ENCODE peak calls at places on chromosomes 3 and 15, in nine cellular contexts. D, N, V, E, H, P, G, J and A are unnamed samples.

GRCh38 chr3:127166501-127167065 is 26.3 kb upstream of the PRR23E start:
- DNase-seq in D (no peak), N (no peak), V (no peak), E (no peak), H (no peak), P (no peak), G (no peak), J (no peak), A (no peak)

GRCh38 chr3:186931487-186932280 is 1.4 kb downstream of the ST6GAL1 start:
- DNase-seq in D (no peak), N (peak), V (peak), E (peak), H (no peak), P (peak), G (no peak), J (peak), A (peak)

GRCh38 chr3:2657971-2658370 is 452.2 kb downstream of the IL5RA start:
- DNase-seq in D (no peak), N (no peak), V (no peak), E (no peak), H (no peak), P (no peak), G (no peak), J (no peak), A (no peak)

GRCh38 chr3:116318370-116318769 is 126.9 kb downstream of the LSAMP start:
- DNase-seq in D (no peak), N (no peak), V (no peak), E (no peak), H (no peak), P (no peak), G (no peak), J (no peak), A (no peak)

GRCh38 chr3:79018671-79019136 is 749.1 kb downstream of the ROBO1 start:
- DNase-seq in D (peak), N (peak), V (peak), E (peak), H (no peak), P (peak), G (peak), J (peak), A (no peak)

GRCh38 chr15:25862469-25863066 is 559 bp downstream of the ATP10A start:
- DNase-seq in D (no peak), N (peak), V (peak), E (peak), H (no peak), P (no peak), G (no peak), J (peak), A (peak)

GRCh38 chr3:133965033-133965570 is 64.6 kb downstream of the SLCO2A1 start:
- DNase-seq in D (no peak), N (peak), V (peak), E (no peak), H (no peak), P (peak), G (no peak), J (no peak), A (no peak)

GRCh38 chr3:22587446-22587845 is 615.7 kb upstream of the UBE2E2 start:
- DNase-seq in D (no peak), N (no peak), V (no peak), E (no peak), H (no peak), P (no peak), G (no peak), J (no peak), A (no peak)

GRCh38 chr3:120274739-120275167 is 10.3 kb downstream of the GPR156 start:
- DNase-seq in D (no peak), N (peak), V (peak), E (no peak), H (peak), P (no peak), G (no peak), J (no peak), A (no peak)